ENCODE peak calls at places on chromosome 17, in ten cellular contexts. L, H, X, Y, E, C, W, S, Z and B are unnamed samples.

GRCh38 chr17:47225436-47225858 is 16.3 kb downstream of the MYL4 start:
- DNase-seq in L (no peak), H (no peak), X (peak; percentile 95), Y (no peak), E (peak; percentile 67), C (no peak), W (peak; percentile 44), S (no peak), Z (no peak), B (peak; percentile 71)

GRCh38 chr17:46910179-46910927 is 12.6 kb upstream of the GOSR2 start:
- DNase-seq in L (no peak), H (no peak), X (no peak), Y (no peak), E (no peak), C (no peak), W (peak; percentile 88), S (no peak), Z (no peak), B (no peak)

GRCh38 chr17:18041776-18042175 is 2.6 kb downstream of the GID4 start:
- DNase-seq in L (no peak), H (no peak), X (peak; percentile 58), Y (no peak), E (no peak), C (no peak), W (no peak), S (no peak), Z (no peak), B (no peak)

GRCh38 chr17:78358538-78359215 is 1.2 kb downstream of the SOCS3 start:
- DNase-seq in L (no peak), H (no peak), X (peak; percentile 54), Y (no peak), E (peak; percentile 56), C (peak; percentile 76), W (peak; percentile 59), S (no peak), Z (no peak), B (no peak)

GRCh38 chr17:60169921-60170817 is 20.4 kb downstream of the CA4 start:
- DNase-seq in L (no peak), H (no peak), X (peak; percentile 60), Y (no peak), E (no peak), C (no peak), W (peak; percentile 39), S (no peak), Z (peak; percentile 31), B (peak; percentile 35)

GRCh38 chr17:45332989-45333701 is 16.3 kb upstream of the MAP3K14 start:
- DNase-seq in L (no peak), H (no peak), X (peak; percentile 39), Y (no peak), E (peak; percentile 17), C (no peak), W (peak; percentile 41), S (no peak), Z (no peak), B (no peak)

GRCh38 chr17:48555183-48555615 is 10.3 kb upstream of the HOXB2 start:
- DNase-seq in L (no peak), H (no peak), X (peak; percentile 46), Y (no peak), E (peak; percentile 85), C (no peak), W (peak; percentile 95), S (no peak), Z (peak; percentile 85), B (peak; percentile 97)

GRCh38 chr17:68334393-68334792 is 43.1 kb downstream of the ARSG start:
- DNase-seq in L (no peak), H (no peak), X (peak; percentile 31), Y (no peak), E (no peak), C (no peak), W (no peak), S (no peak), Z (no peak), B (no peak)

GRCh38 chr17:27526603-27527002 is 70.4 kb downstream of the KSR1 start:
- DNase-seq in L (no peak), H (no peak), X (peak; percentile 14), Y (peak; percentile 49), E (peak; percentile 39), C (peak; percentile 67), W (peak; percentile 15), S (no peak), Z (peak; percentile 67), B (no peak)

GRCh38 chr17:29124135-29124930 is 55.9 kb downstream of the MYO18A start:
- DNase-seq in L (no peak), H (no peak), X (peak; percentile 79), Y (no peak), E (peak; percentile 81), C (no peak), W (peak; percentile 84), S (no peak), Z (peak; percentile 81), B (peak; percentile 83)

GRCh38 chr17:45302649-45303173 is 14.1 kb downstream of the MAP3K14 start:
- DNase-seq in L (no peak), H (no peak), X (peak; percentile 91), Y (no peak), E (no peak), C (no peak), W (no peak), S (no peak), Z (no peak), B (peak; percentile 74)

GRCh38 chr17:66915204-66915611 is 49.3 kb upstream of the CACNG4 start:
- DNase-seq in L (no peak), H (no peak), X (peak; percentile 43), Y (no peak), E (peak; percentile 61), C (no peak), W (peak; percentile 83), S (no peak), Z (peak; percentile 23), B (peak; percentile 91)

GRCh38 chr17:50853015-50853615 is 13.0 kb downstream of the TOB1 start:
- DNase-seq in L (no peak), H (no peak), X (no peak), Y (no peak), E (no peak), C (no peak), W (no peak), S (no peak), Z (no peak), B (no peak)

GRCh38 chr17:77306048-77306789 is 165.4 kb downstream of the SEC14L1 start:
- DNase-seq in L (no peak), H (no peak), X (no peak), Y (no peak), E (no peak), C (no peak), W (no peak), S (no peak), Z (no peak), B (no peak)

GRCh38 chr17:81049372-81049911 is 14.5 kb downstream of the BAIAP2 start:
- DNase-seq in L (no peak), H (no peak), X (no peak), Y (no peak), E (peak; percentile 55), C (no peak), W (no peak), S (no peak), Z (no peak), B (no peak)

GRCh38 chr17:79214940-79215604 is 140.4 kb downstream of the ENGASE start:
- DNase-seq in L (no peak), H (no peak), X (no peak), Y (no peak), E (no peak), C (no peak), W (peak; percentile 95), S (no peak), Z (no peak), B (no peak)

GRCh38 chr17:869567-870530 is 87.7 kb downstream of the MRM3 start:
- DNase-seq in L (no peak), H (no peak), X (peak; percentile 88), Y (no peak), E (peak; percentile 86), C (no peak), W (no peak), S (no peak), Z (peak; percentile 68), B (peak; percentile 37)

GRCh38 chr17:80758793-80759673 is 214.4 kb downstream of the RPTOR start:
- DNase-seq in L (no peak), H (no peak), X (peak; percentile 35), Y (no peak), E (no peak), C (no peak), W (peak; percentile 26), S (no peak), Z (no peak), B (no peak)

GRCh38 chr17:41002814-41003213 is 3.1 kb upstream of the KRTAP3-2 start:
- DNase-seq in L (no peak), H (no peak), X (peak; percentile 31), Y (no peak), E (no peak), C (no peak), W (no peak), S (no peak), Z (no peak), B (no peak)

GRCh38 chr17:42848093-42848492 is 2.9 kb upstream of the AOC3 start:
- DNase-seq in L (no peak), H (no peak), X (no peak), Y (no peak), E (no peak), C (no peak), W (peak; percentile 47), S (no peak), Z (no peak), B (no peak)

GRCh38 chr17:44599298-44600175 is 42.3 kb downstream of the FZD2 start:
- DNase-seq in L (no peak), H (no peak), X (peak; percentile 97), Y (no peak), E (peak; percentile 92), C (no peak), W (peak; percentile 66), S (no peak), Z (peak; percentile 83), B (peak; percentile 93)

GRCh38 chr17:7355053-7355452 is at the start of gene TMEM95:
- DNase-seq in L (no peak), H (no peak), X (peak; percentile 65), Y (no peak), E (no peak), C (no peak), W (peak; percentile 25), S (no peak), Z (peak; percentile 54), B (no peak)